ENCODE peak calls at places on chromosome 22, in seven cellular contexts. S, X, W, Q, E, U and O are unnamed samples.

GRCh38 chr22:47213571-47214230 is 451.3 kb downstream of the TBC1D22A start:
- DNase-seq in S (no peak), X (no peak), W (no peak), Q (peak), E (no peak), U (no peak), O (no peak)

GRCh38 chr22:21713428-21714058 is 22.1 kb downstream of the YPEL1 start:
- DNase-seq in S (no peak), X (no peak), W (no peak), Q (no peak), E (no peak), U (no peak), O (no peak)

GRCh38 chr22:35230839-35231584 is 26.3 kb upstream of the HMGXB4 start:
- DNase-seq in S (no peak), X (no peak), W (no peak), Q (peak), E (no peak), U (no peak), O (no peak)

GRCh38 chr22:26450453-26451185 is 21.6 kb downstream of the ASPHD2 start:
- DNase-seq in S (no peak), X (no peak), W (no peak), Q (no peak), E (no peak), U (no peak), O (no peak)

GRCh38 chr22:22593964-22594656 is 35.0 kb upstream of the PRAME start:
- DNase-seq in S (no peak), X (no peak), W (peak), Q (peak), E (no peak), U (peak), O (no peak)

GRCh38 chr22:23179381-23180294 is 671 bp upstream of the BCR start:
- DNase-seq in S (no peak), X (peak), W (no peak), Q (no peak), E (no peak), U (peak), O (peak)

GRCh38 chr22:42389137-42389536 is 43.1 kb downstream of the NFAM1 start:
- DNase-seq in S (no peak), X (no peak), W (no peak), Q (no peak), E (no peak), U (no peak), O (no peak)

GRCh38 chr22:40387758-40388157 is 17.4 kb downstream of the SGSM3 start:
- DNase-seq in S (no peak), X (no peak), W (no peak), Q (no peak), E (no peak), U (no peak), O (no peak)

GRCh38 chr22:50309601-50309991 is 2.1 kb upstream of the PLXNB2 start:
- DNase-seq in S (no peak), X (no peak), W (no peak), Q (no peak), E (no peak), U (no peak), O (no peak)

GRCh38 chr22:46815132-46815531 is 52.7 kb downstream of the TBC1D22A start:
- DNase-seq in S (no peak), X (no peak), W (no peak), Q (no peak), E (no peak), U (no peak), O (no peak)

GRCh38 chr22:44196241-44196640 is 15.5 kb downstream of the PARVG start:
- DNase-seq in S (no peak), X (no peak), W (no peak), Q (no peak), E (peak), U (no peak), O (no peak)

GRCh38 chr22:45127866-45128265 is 35.9 kb upstream of the NUP50 start:
- DNase-seq in S (no peak), X (no peak), W (no peak), Q (no peak), E (no peak), U (no peak), O (no peak)

GRCh38 chr22:27588273-27588672 is 213.3 kb downstream of the MN1 start:
- DNase-seq in S (no peak), X (no peak), W (no peak), Q (no peak), E (no peak), U (no peak), O (no peak)

GRCh38 chr22:50535113-50535512 is 5.3 kb upstream of the TYMP start:
- DNase-seq in S (no peak), X (no peak), W (no peak), Q (no peak), E (no peak), U (no peak), O (no peak)

GRCh38 chr22:27149886-27150529 is 492.6 kb downstream of the MIAT start:
- DNase-seq in S (no peak), X (no peak), W (no peak), Q (no peak), E (no peak), U (no peak), O (no peak)

GRCh38 chr22:27422442-27422841 is 379.1 kb downstream of the MN1 start:
- DNase-seq in S (no peak), X (no peak), W (no peak), Q (no peak), E (no peak), U (no peak), O (no peak)

GRCh38 chr22:46373166-46373565 is 37.7 kb downstream of the TRMU start:
- DNase-seq in S (no peak), X (no peak), W (no peak), Q (no peak), E (no peak), U (no peak), O (no peak)

GRCh38 chr22:48902983-48903650 is 924.6 kb downstream of the BRD1 start:
- DNase-seq in S (no peak), X (no peak), W (no peak), Q (no peak), E (peak), U (no peak), O (no peak)

DNA sequence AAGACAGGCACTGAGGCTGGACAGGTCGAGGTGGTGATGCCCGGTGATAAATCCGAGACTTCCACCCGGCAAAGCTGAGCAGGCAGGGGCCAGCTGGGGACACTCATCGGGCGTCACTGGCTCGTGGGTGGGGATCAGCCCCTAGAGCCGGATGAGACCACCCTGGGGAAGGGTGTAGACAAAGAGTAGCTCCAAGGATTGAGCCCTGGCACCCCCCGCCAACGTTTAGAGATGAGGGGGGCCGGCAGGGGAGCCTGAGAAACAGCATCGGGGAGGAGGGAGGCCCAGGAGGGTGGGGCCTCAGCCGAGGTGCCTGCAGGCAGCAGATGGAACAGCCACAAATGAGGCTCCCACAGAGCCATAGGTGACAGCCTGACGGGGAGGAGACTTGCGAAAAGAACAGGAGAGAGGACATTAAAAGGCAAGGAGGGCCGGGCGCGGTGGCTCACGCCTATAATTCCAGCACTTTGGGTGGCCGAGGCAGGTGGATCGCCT is 27.4 kb upstream of the CBX7 start:
- DNase-seq in S (no peak), X (no peak), W (no peak), Q (no peak), E (no peak), U (no peak), O (no peak)
- TF ChIP-seq CTCF in S (no peak), X (no peak), W (no peak), Q (no peak), E (no peak), U (no peak), O (no peak)

DNA sequence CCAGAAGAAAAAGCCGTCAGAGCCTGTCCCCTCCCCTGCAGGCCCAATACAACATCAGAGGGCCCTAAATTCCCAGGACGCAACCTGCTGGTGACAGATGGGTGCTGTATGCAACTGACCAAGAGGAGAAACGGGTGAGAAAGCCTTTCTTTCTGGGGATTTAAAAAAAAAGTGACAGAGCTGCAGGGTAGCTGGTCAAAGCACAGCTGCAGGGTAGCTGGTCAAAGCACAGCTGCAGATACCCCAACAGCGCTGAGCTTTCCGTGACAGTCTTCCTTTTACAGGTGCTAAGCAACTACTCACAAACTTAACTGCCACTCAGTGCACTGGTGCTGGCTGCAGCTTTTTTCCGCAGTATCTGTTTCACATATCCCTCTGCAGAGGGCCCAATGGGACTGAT is 17.8 kb downstream of the AP1B1 start:
- DNase-seq in S (no peak), X (no peak), W (no peak), Q (no peak), E (no peak), U (no peak), O (no peak)
- TF ChIP-seq CTCF in S (no peak), X (no peak), W (no peak), Q (no peak), E (no peak), U (no peak), O (no peak)

GRCh38 chr22:19800761-19801244 is 40.2 kb downstream of the TBX1 start:
- DNase-seq in S (no peak), X (no peak), W (no peak), Q (peak), E (no peak), U (peak), O (no peak)
- TF ChIP-seq CTCF in S (no peak), X (peak), W (no peak), Q (no peak), E (no peak), U (peak), O (no peak)

DNA sequence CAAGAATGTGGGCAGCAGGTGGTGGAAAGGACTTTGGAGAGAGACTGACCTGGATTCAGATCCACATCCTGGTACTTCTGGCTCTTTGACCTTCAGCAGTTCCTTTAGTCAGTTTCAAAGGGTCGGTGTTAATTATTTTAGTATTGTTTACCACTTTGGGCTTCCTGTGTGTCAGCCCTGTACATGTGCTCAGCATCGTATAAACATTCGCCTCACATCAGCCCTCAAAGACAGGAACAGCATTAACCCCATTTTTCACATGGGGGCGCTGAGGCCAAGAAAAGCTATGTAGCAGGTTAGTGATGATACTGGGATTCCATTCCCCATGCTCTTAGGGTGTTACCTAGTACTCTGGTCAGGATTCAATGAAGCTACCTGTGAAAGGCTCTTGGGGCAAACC is 72.1 kb upstream of the YWHAH start:
- DNase-seq in S (no peak), X (no peak), W (no peak), Q (peak), E (no peak), U (peak), O (no peak)
- TF ChIP-seq CTCF in S (no peak), X (peak), W (no peak), Q (no peak), E (peak), U (peak), O (no peak)